ENCODE peak calls at places on chromosomes 16 and 17, in six cellular contexts. M is BJ, A is left kidney, C is SK-N-DZ, T is fibroblast of the conjunctiva, Y is Kasumi-1. O is an unnamed sample.

GRCh38 chr16:4091638-4092037 is 24.6 kb downstream of the ADCY9 start:
- DNase-seq in M (no peak), A (peak; percentile 38), C (no peak), T (no peak), Y (no peak), O (no peak)

GRCh38 chr17:70208825-70209555 is 39.7 kb downstream of the KCNJ2 start:
- DNase-seq in M (no peak), A (no peak), C (no peak), T (no peak), Y (no peak), O (no peak)

GRCh38 chr16:938136-938535 is 32.6 kb downstream of the LMF1 start:
- DNase-seq in M (no peak), A (no peak), C (no peak), T (no peak), Y (no peak), O (no peak)

GRCh38 chr16:53056528-53056881 is 1.7 kb downstream of the CHD9 start:
- DNase-seq in M (no peak), A (no peak), C (no peak), T (no peak), Y (no peak), O (peak; percentile 15)

GRCh38 chr17:67995568-67996191 is 589 bp downstream of the C17orf58 start:
- DNase-seq in M (no peak), A (peak; percentile 56), C (no peak), T (no peak), Y (no peak), O (peak; percentile 25)

GRCh38 chr16:27625050-27625697 is 75.2 kb downstream of the KATNIP start:
- DNase-seq in M (no peak), A (peak; percentile 41), C (no peak), T (peak; percentile 30), Y (no peak), O (peak; percentile 18)

GRCh38 chr16:56356276-56357241 is 68.8 kb downstream of the AMFR start:
- DNase-seq in M (no peak), A (peak; percentile 96), C (peak; percentile 86), T (peak; percentile 78), Y (peak; percentile 68), O (peak; percentile 86)

GRCh38 chr16:73063284-73063733 is 15.4 kb upstream of the ZFHX3 start:
- DNase-seq in M (no peak), A (no peak), C (no peak), T (no peak), Y (no peak), O (no peak)

GRCh38 chr16:10245002-10245401 is 62.8 kb upstream of the GRIN2A start:
- DNase-seq in M (no peak), A (no peak), C (no peak), T (no peak), Y (no peak), O (no peak)

GRCh38 chr17:82064433-82065192 is 991 bp downstream of the DUS1L start:
- DNase-seq in M (no peak), A (no peak), C (no peak), T (no peak), Y (no peak), O (no peak)

GRCh38 chr17:77332981-77333685 is 192.4 kb downstream of the SEC14L1 start:
- DNase-seq in M (peak; percentile 89), A (no peak), C (no peak), T (peak; percentile 81), Y (no peak), O (peak; percentile 11)

GRCh38 chr16:23081675-23082119 is 67.6 kb downstream of the USP31 start:
- DNase-seq in M (peak; percentile 49), A (no peak), C (no peak), T (peak; percentile 60), Y (no peak), O (no peak)

GRCh38 chr17:19448341-19449268 is 37.6 kb downstream of the RNF112 start:
- DNase-seq in M (peak; percentile 87), A (peak; percentile 85), C (no peak), T (peak; percentile 90), Y (no peak), O (no peak)

GRCh38 chr16:53495325-53495724 is 7.7 kb downstream of the AKTIP start:
- DNase-seq in M (no peak), A (no peak), C (no peak), T (no peak), Y (no peak), O (no peak)

GRCh38 chr17:10125761-10126553 is 72.4 kb downstream of the GAS7 start:
- DNase-seq in M (no peak), A (peak; percentile 81), C (no peak), T (no peak), Y (no peak), O (no peak)